ENCODE peak calls at places on chromosomes 7 and 10, in eight cellular contexts. O is transverse colon, B is HCT116, W is K562, K is suprapubic skin, Y is spleen, X is stomach, F is esophagus muscularis mucosa. G is an unnamed sample.

GRCh38 chr7:75989084-75989725 is 5.2 kb downstream of the TMEM120A start:
- DNase-seq in Y (peak), B (no peak), O (no peak), W (no peak), X (no peak), K (no peak), F (no peak), G (no peak)

GRCh38 chr10:89879121-89879520 is 177.7 kb downstream of the KIF20B start:
- DNase-seq in Y (no peak), W (no peak), B (no peak), X (no peak), F (no peak), K (no peak), O (no peak), G (no peak)

GRCh38 chr10:108049668-108050067 is 885.2 kb upstream of the SORCS1 start:
- DNase-seq in W (no peak), K (no peak), O (no peak), X (no peak), Y (no peak), B (no peak), F (no peak), G (no peak)

GRCh38 chr10:22319559-22320558 is 1.0 kb upstream of the BMI1 start:
- DNase-seq in X (no peak), F (no peak), K (no peak), Y (no peak), O (no peak), B (no peak), W (peak), G (no peak)

GRCh38 chr7:127486654-127487053 is 94.1 kb upstream of the ZNF800 start:
- DNase-seq in B (no peak), O (no peak), X (no peak), K (no peak), Y (no peak), W (no peak), F (no peak), G (no peak)

GRCh38 chr10:133117688-133118071 is 30.0 kb downstream of the ADGRA1 start:
- DNase-seq in F (no peak), X (no peak), Y (peak), B (no peak), K (no peak), W (no peak), O (no peak), G (no peak)

GRCh38 chr10:32149257-32149955 is 93.2 kb upstream of the KIF5B start:
- DNase-seq in K (peak), F (peak), Y (no peak), O (peak), W (no peak), X (peak), B (peak), G (no peak)

GRCh38 chr7:12879139-12879538 is 191.7 kb downstream of the ARL4A start:
- DNase-seq in X (no peak), B (no peak), F (no peak), Y (no peak), W (no peak), O (no peak), K (no peak), G (no peak)

GRCh38 chr10:119395287-119396007 is 147.1 kb downstream of the RGS10 start:
- DNase-seq in O (no peak), B (no peak), K (no peak), F (no peak), W (no peak), Y (peak), X (peak), G (no peak)

GRCh38 chr7:24668922-24669635 is 88.2 kb downstream of the GSDME start:
- DNase-seq in K (no peak), X (no peak), B (no peak), O (peak), F (no peak), W (no peak), Y (no peak), G (no peak)

GRCh38 chr10:127867805-127868204 is 24.9 kb downstream of the CLRN3 start:
- DNase-seq in B (no peak), W (no peak), F (no peak), O (no peak), X (no peak), K (no peak), Y (no peak), G (no peak)

GRCh38 chr10:72637398-72637857 is 11.5 kb upstream of the MICU1 start:
- DNase-seq in K (no peak), Y (no peak), W (peak), F (no peak), O (peak), X (peak), B (no peak), G (no peak)

GRCh38 chr7:47991270-47991669 is 11.9 kb upstream of the HUS1 start:
- DNase-seq in K (no peak), O (no peak), B (no peak), F (no peak), W (no peak), Y (no peak), X (no peak), G (no peak)

GRCh38 chr7:47988496-47989386 is 9.3 kb upstream of the HUS1 start:
- DNase-seq in B (no peak), K (no peak), F (no peak), W (no peak), Y (no peak), O (no peak), X (no peak), G (no peak)

GRCh38 chr7:47992446-47992845 is 13.0 kb upstream of the HUS1 start:
- DNase-seq in Y (no peak), F (no peak), B (no peak), W (no peak), X (no peak), O (no peak), K (no peak), G (no peak)

GRCh38 chr7:47990592-47990991 is 11.2 kb upstream of the HUS1 start:
- DNase-seq in X (no peak), W (no peak), O (no peak), F (no peak), B (no peak), K (no peak), Y (no peak), G (no peak)

DNA sequence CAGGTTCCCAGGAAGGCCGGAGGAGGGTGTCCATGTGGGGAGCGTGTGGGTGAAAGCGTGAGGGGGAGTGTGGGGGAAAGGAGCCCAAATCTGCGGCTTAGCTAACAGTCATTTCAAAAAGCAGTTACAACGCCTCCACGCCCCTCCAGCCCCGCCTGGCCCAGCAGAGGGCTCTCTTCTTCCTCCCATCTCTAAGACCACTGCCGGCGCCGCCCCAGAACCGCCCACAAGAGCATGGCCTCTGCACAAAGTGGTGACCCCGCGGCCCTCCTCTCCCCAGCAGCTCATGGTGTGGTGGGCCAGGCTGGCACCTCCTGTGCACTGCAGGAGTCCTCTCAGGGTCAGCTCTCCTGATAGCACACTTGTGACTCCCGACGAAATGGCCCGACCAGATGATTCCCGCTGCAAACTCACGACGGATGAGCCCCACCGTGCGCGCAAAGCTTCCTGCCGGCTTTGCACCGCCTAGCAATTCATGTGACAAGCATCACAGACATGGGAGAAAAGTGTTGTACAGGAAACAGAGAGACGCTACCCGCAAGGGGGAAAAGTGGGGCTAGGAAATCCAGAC is 12.4 kb upstream of the HUS1 start:
- DNase-seq in X (peak), O (peak), W (peak), F (peak), Y (peak), B (no peak), K (peak), G (peak)
- TF ChIP-seq CTCF in X (no peak), O (peak), W (peak), F (peak), Y (peak), B (peak), K (peak), G (peak)

GRCh38 chr7:74483402-74484336 is 30.0 kb downstream of the GTF2IRD1 start:
- DNase-seq in O (no peak), K (no peak), Y (no peak), B (no peak), X (no peak), F (no peak), W (no peak), G (no peak)

GRCh38 chr7:74481458-74482324 is 28.0 kb downstream of the GTF2IRD1 start:
- DNase-seq in W (no peak), O (no peak), F (no peak), Y (no peak), B (no peak), X (no peak), K (no peak), G (no peak)

GRCh38 chr7:74480861-74481417 is 27.2 kb downstream of the GTF2IRD1 start:
- DNase-seq in B (no peak), F (no peak), Y (peak), K (no peak), X (peak), W (no peak), O (peak), G (no peak)

GRCh38 chr7:74479961-74480829 is 26.5 kb downstream of the GTF2IRD1 start:
- DNase-seq in X (peak), W (no peak), O (peak), Y (peak), K (peak), F (no peak), B (no peak), G (peak)

GRCh38 chr7:74482629-74483401 is 29.1 kb downstream of the GTF2IRD1 start:
- DNase-seq in Y (no peak), F (no peak), K (no peak), O (no peak), X (no peak), B (peak), W (no peak), G (no peak)
- TF ChIP-seq POLR2A in Y (no peak), F (no peak), K (no peak), O (no peak), X (no peak), B (no peak), W (no peak), G (no peak)

DNA sequence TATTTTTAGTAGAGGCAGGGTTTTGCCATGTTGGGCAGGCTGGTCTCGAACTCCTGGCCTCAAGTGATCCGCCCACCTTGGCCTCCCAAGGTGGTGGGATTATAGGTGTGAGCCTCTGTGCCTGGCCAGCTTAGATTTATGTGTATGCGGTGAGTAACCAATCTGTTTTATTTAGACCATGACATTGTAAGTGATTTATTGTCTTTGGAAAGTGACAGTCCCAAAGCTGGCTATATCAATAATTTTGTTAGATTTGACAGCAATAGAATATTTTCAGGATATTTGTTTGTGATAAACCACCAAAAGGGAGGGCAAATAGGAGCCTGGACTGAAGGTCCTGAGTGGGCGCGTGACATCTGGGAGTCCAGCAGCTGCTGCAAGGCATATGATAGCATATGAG is 75.7 kb downstream of the XRCC2 start:
- DNase-seq in B (no peak), O (no peak), W (no peak), X (no peak), K (no peak), F (no peak), Y (peak), G (no peak)
- TF ChIP-seq POLR2AphosphoS5 in B (no peak), O (no peak), W (no peak), X (no peak), K (no peak), F (no peak), Y (no peak), G (no peak)

DNA sequence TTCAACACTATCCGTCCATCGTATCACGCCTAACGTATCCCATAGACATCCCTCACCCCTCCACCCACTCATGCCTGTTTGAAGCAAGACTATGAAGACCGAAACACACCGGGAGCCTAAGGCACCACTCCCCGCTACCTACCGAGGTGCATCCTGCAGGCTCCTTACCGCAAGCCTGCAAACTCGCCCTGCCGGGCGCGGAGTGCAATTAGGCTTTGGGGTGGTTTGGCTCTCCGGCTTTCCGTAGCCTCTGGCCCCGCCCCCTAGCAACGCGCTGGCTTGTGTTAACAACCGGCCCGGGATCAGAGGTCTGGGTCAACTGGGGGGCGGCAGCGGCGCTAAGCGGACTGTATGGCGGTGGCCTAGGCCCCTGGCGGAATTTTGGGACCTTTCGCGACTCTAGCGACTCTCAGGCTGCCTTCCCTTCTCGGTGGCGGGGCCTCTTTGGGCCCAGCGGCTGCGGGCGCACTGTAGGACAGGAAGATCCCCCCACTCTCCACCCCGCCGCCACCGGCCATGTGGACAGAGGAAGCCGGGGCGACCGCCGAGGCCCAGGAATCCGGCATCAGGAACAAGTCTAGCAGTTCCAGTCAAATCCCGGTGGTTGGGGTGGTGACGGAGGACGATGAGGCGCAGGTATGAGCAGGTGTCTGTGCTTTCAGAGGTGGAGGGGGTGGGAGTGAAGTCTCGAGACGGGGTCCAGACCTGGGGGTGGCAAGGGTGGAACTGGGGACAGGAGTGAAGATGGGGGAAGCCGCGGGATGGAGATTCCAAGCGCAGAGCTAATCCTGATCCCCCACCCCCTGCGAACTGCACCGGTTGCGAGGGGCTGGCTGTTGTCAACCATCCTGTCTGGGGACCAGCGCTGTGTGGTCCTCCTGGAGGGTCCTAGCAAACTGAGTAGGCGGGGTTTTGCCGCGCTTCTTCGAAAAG is at the start of gene CFAP69:
- DNase-seq in W (peak), Y (peak), X (peak), F (peak), K (peak), B (peak), O (peak), G (peak)
- TF ChIP-seq CTCF in W (peak), Y (no peak), X (no peak), F (peak), K (peak), B (peak), O (peak), G (peak)

GRCh38 chr10:18681971-18682403 is 22.8 kb downstream of the ARL5B start:
- DNase-seq in W (no peak), K (no peak), B (no peak), O (no peak), F (no peak), Y (no peak), X (no peak), G (no peak)
- TF ChIP-seq POLR2A in W (no peak), K (no peak), B (no peak), O (no peak), F (no peak), Y (no peak), X (no peak), G (no peak)

G was measured in prostate gland.